ENCODE peak calls at places on chromosomes 12 and 14, in seven cellular contexts. One of them, this sample, is unnamed.

GRCh38 chr14:74546416-74546815 is 52.9 kb downstream of the ISCA2 start:
- DNase-seq in PC-9: no peak
- DNase-seq in CD4-positive, alpha-beta T cell: no peak
- DNase-seq in RWPE2: no peak
- DNase-seq in AG04450: no peak
- DNase-seq in colonic mucosa: no peak
- DNase-seq in transverse colon: no peak
- DNase-seq in this sample: no peak

GRCh38 chr12:49231881-49232650 is 32.8 kb upstream of the TUBA1C start:
- DNase-seq in PC-9: no peak
- DNase-seq in CD4-positive, alpha-beta T cell: no peak
- DNase-seq in RWPE2: no peak
- DNase-seq in AG04450: no peak
- DNase-seq in colonic mucosa: no peak
- DNase-seq in transverse colon: no peak
- DNase-seq in this sample: peak

GRCh38 chr14:102000902-102001301 is 36.5 kb downstream of the DYNC1H1 start:
- DNase-seq in PC-9: no peak
- DNase-seq in CD4-positive, alpha-beta T cell: no peak
- DNase-seq in RWPE2: no peak
- DNase-seq in AG04450: no peak
- DNase-seq in colonic mucosa: no peak
- DNase-seq in transverse colon: no peak
- DNase-seq in this sample: no peak

GRCh38 chr12:20220339-20220738 is 148.0 kb upstream of the PDE3A start:
- DNase-seq in PC-9: no peak
- DNase-seq in CD4-positive, alpha-beta T cell: no peak
- DNase-seq in RWPE2: no peak
- DNase-seq in AG04450: no peak
- DNase-seq in colonic mucosa: no peak
- DNase-seq in transverse colon: no peak
- DNase-seq in this sample: no peak

GRCh38 chr12:43444940-43445564 is 107.0 kb downstream of the ADAMTS20 start:
- DNase-seq in PC-9: peak
- DNase-seq in CD4-positive, alpha-beta T cell: peak
- DNase-seq in RWPE2: no peak
- DNase-seq in AG04450: peak
- DNase-seq in colonic mucosa: peak
- DNase-seq in transverse colon: peak
- DNase-seq in this sample: no peak

GRCh38 chr12:121241203-121241970 is 31.5 kb downstream of the P2RX4 start:
- DNase-seq in PC-9: no peak
- DNase-seq in CD4-positive, alpha-beta T cell: no peak
- DNase-seq in RWPE2: no peak
- DNase-seq in AG04450: no peak
- DNase-seq in colonic mucosa: no peak
- DNase-seq in transverse colon: no peak
- DNase-seq in this sample: no peak

GRCh38 chr12:12467701-12468218 is 94.9 kb downstream of the DUSP16 start:
- DNase-seq in PC-9: no peak
- DNase-seq in CD4-positive, alpha-beta T cell: peak
- DNase-seq in RWPE2: no peak
- DNase-seq in AG04450: no peak
- DNase-seq in colonic mucosa: no peak
- DNase-seq in transverse colon: peak
- DNase-seq in this sample: no peak

GRCh38 chr12:12562016-12562483 is 613 bp downstream of the DUSP16 start:
- DNase-seq in PC-9: no peak
- DNase-seq in CD4-positive, alpha-beta T cell: peak
- DNase-seq in RWPE2: no peak
- DNase-seq in AG04450: no peak
- DNase-seq in colonic mucosa: peak
- DNase-seq in transverse colon: peak
- DNase-seq in this sample: peak

GRCh38 chr14:99733221-99733550 is 49.1 kb downstream of the CYP46A1 start:
- DNase-seq in PC-9: no peak
- DNase-seq in CD4-positive, alpha-beta T cell: no peak
- DNase-seq in RWPE2: peak
- DNase-seq in AG04450: no peak
- DNase-seq in colonic mucosa: no peak
- DNase-seq in transverse colon: no peak
- DNase-seq in this sample: no peak

GRCh38 chr12:104930388-104931326 is 27.4 kb downstream of the SLC41A2 start:
- DNase-seq in PC-9: no peak
- DNase-seq in CD4-positive, alpha-beta T cell: no peak
- DNase-seq in RWPE2: no peak
- DNase-seq in AG04450: no peak
- DNase-seq in colonic mucosa: no peak
- DNase-seq in transverse colon: no peak
- DNase-seq in this sample: no peak

DNA sequence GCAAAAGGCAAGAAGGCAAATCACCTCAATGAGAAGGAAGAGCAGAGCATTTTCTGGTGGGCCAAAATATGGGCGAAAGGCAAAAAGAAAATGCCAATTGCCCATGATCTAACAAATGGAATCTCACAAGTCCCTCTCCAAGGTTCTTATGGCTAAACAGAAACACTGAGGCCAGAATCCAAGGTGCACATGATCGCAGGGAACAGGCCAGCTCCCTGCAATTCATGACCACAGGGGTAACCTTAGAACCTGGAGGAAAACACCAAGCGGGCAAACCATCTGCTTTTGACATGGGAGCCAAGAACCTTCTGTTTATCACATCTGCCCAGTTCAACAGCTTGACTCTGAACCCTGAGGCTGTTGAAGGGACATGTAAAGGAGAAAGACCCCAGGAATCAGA is 60.0 kb downstream of the NT5DC3 start:
- DNase-seq in PC-9: no peak
- DNase-seq in CD4-positive, alpha-beta T cell: no peak
- DNase-seq in RWPE2: no peak
- DNase-seq in AG04450: no peak
- DNase-seq in colonic mucosa: no peak
- DNase-seq in transverse colon: no peak
- DNase-seq in this sample: no peak
- H3K27ac ChIP-seq in PC-9: no peak
- H3K27ac ChIP-seq in CD4-positive, alpha-beta T cell: no peak
- H3K27ac ChIP-seq in RWPE2: no peak
- H3K27ac ChIP-seq in AG04450: no peak
- H3K27ac ChIP-seq in colonic mucosa: no peak
- H3K27ac ChIP-seq in transverse colon: peak
- H3K27ac ChIP-seq in this sample: no peak

GRCh38 chr12:129614221-129614885 is 289.5 kb downstream of the TMEM132D start:
- DNase-seq in PC-9: no peak
- DNase-seq in CD4-positive, alpha-beta T cell: no peak
- DNase-seq in RWPE2: no peak
- DNase-seq in AG04450: no peak
- DNase-seq in colonic mucosa: no peak
- DNase-seq in transverse colon: no peak
- DNase-seq in this sample: no peak
- H3K27ac ChIP-seq in PC-9: no peak
- H3K27ac ChIP-seq in CD4-positive, alpha-beta T cell: no peak
- H3K27ac ChIP-seq in RWPE2: no peak
- H3K27ac ChIP-seq in AG04450: no peak
- H3K27ac ChIP-seq in colonic mucosa: no peak
- H3K27ac ChIP-seq in transverse colon: no peak
- H3K27ac ChIP-seq in this sample: no peak

GRCh38 chr14:52076334-52076733 is 7.5 kb upstream of the NID2 start:
- DNase-seq in PC-9: peak
- DNase-seq in CD4-positive, alpha-beta T cell: no peak
- DNase-seq in RWPE2: no peak
- DNase-seq in AG04450: no peak
- DNase-seq in colonic mucosa: no peak
- DNase-seq in transverse colon: no peak
- DNase-seq in this sample: no peak

GRCh38 chr14:52071675-52072074 is 2.8 kb upstream of the NID2 start:
- DNase-seq in PC-9: no peak
- DNase-seq in CD4-positive, alpha-beta T cell: no peak
- DNase-seq in RWPE2: no peak
- DNase-seq in AG04450: no peak
- DNase-seq in colonic mucosa: no peak
- DNase-seq in transverse colon: no peak
- DNase-seq in this sample: no peak

GRCh38 chr14:52075371-52075770 is 6.5 kb upstream of the NID2 start:
- DNase-seq in PC-9: no peak
- DNase-seq in CD4-positive, alpha-beta T cell: no peak
- DNase-seq in RWPE2: no peak
- DNase-seq in AG04450: no peak
- DNase-seq in colonic mucosa: no peak
- DNase-seq in transverse colon: no peak
- DNase-seq in this sample: no peak

GRCh38 chr14:52072266-52072780 is 3.5 kb upstream of the NID2 start:
- DNase-seq in PC-9: no peak
- DNase-seq in CD4-positive, alpha-beta T cell: no peak
- DNase-seq in RWPE2: no peak
- DNase-seq in AG04450: no peak
- DNase-seq in colonic mucosa: no peak
- DNase-seq in transverse colon: no peak
- DNase-seq in this sample: no peak

DNA sequence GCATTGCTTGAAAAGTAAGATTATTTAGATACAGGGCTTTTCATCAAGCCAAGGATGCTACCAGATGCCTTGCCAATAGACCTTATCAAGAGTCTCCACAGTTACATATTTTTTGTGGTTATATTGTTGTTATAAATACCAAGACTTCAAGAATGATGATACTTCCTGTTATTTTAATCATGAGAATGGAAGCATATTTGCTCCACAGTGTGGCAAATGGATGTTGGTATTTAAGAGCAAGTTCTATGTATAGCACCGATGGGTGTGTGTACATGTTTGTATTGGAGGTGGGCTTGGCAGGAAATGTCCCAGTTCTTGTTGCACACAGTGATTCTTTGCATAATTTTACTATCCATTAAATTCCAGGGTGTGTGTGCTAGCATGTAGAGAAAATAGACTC is 4.4 kb upstream of the NID2 start:
- DNase-seq in PC-9: no peak
- DNase-seq in CD4-positive, alpha-beta T cell: no peak
- DNase-seq in RWPE2: no peak
- DNase-seq in AG04450: no peak
- DNase-seq in colonic mucosa: no peak
- DNase-seq in transverse colon: no peak
- DNase-seq in this sample: no peak
- H3K27ac ChIP-seq in PC-9: no peak
- H3K27ac ChIP-seq in CD4-positive, alpha-beta T cell: no peak
- H3K27ac ChIP-seq in RWPE2: peak
- H3K27ac ChIP-seq in AG04450: no peak
- H3K27ac ChIP-seq in colonic mucosa: no peak
- H3K27ac ChIP-seq in transverse colon: no peak
- H3K27ac ChIP-seq in this sample: no peak

GRCh38 chr14:60653709-60654161 is 4.5 kb upstream of the SIX1 start:
- DNase-seq in PC-9: no peak
- DNase-seq in CD4-positive, alpha-beta T cell: no peak
- DNase-seq in RWPE2: no peak
- DNase-seq in AG04450: no peak
- DNase-seq in colonic mucosa: no peak
- DNase-seq in transverse colon: no peak
- DNase-seq in this sample: no peak

GRCh38 chr14:60652674-60653387 is 3.6 kb upstream of the SIX1 start:
- DNase-seq in PC-9: no peak
- DNase-seq in CD4-positive, alpha-beta T cell: no peak
- DNase-seq in RWPE2: no peak
- DNase-seq in AG04450: no peak
- DNase-seq in colonic mucosa: no peak
- DNase-seq in transverse colon: no peak
- DNase-seq in this sample: no peak

GRCh38 chr14:60651936-60652673 is 2.8 kb upstream of the SIX1 start:
- DNase-seq in PC-9: no peak
- DNase-seq in CD4-positive, alpha-beta T cell: no peak
- DNase-seq in RWPE2: no peak
- DNase-seq in AG04450: no peak
- DNase-seq in colonic mucosa: no peak
- DNase-seq in transverse colon: no peak
- DNase-seq in this sample: no peak

GRCh38 chr14:60654303-60654925 is 5.1 kb upstream of the SIX1 start:
- DNase-seq in PC-9: no peak
- DNase-seq in CD4-positive, alpha-beta T cell: no peak
- DNase-seq in RWPE2: no peak
- DNase-seq in AG04450: no peak
- DNase-seq in colonic mucosa: no peak
- DNase-seq in transverse colon: no peak
- DNase-seq in this sample: no peak

GRCh38 chr14:60653388-60653690 is 4.1 kb upstream of the SIX1 start:
- DNase-seq in PC-9: no peak
- DNase-seq in CD4-positive, alpha-beta T cell: no peak
- DNase-seq in RWPE2: no peak
- DNase-seq in AG04450: no peak
- DNase-seq in colonic mucosa: no peak
- DNase-seq in transverse colon: no peak
- DNase-seq in this sample: no peak
- H3K27ac ChIP-seq in PC-9: no peak
- H3K27ac ChIP-seq in CD4-positive, alpha-beta T cell: no peak
- H3K27ac ChIP-seq in RWPE2: no peak
- H3K27ac ChIP-seq in AG04450: peak
- H3K27ac ChIP-seq in colonic mucosa: no peak
- H3K27ac ChIP-seq in transverse colon: no peak
- H3K27ac ChIP-seq in this sample: no peak

This sample was measured in substantia nigra.